ENCODE peak calls at places on chromosomes 16 and 17, in four cellular contexts. One of them, this sample, is unnamed.

GRCh38 chr16:87850009-87851006 is 19.0 kb downstream of the SLC7A5 start:
- DNase-seq in body of pancreas: peak; percentile 70
- DNase-seq in IMR-90: peak; percentile 31
- DNase-seq in left ventricle myocardium inferior: peak; percentile 60
- DNase-seq in this sample: peak; percentile 63

GRCh38 chr16:66619534-66620418 is 15.3 kb downstream of the CMTM3 start:
- DNase-seq in body of pancreas: no peak
- DNase-seq in IMR-90: peak; percentile 65
- DNase-seq in left ventricle myocardium inferior: no peak
- DNase-seq in this sample: no peak

GRCh38 chr17:40563371-40564052 is 1.8 kb downstream of the CCR7 start:
- DNase-seq in body of pancreas: no peak
- DNase-seq in IMR-90: no peak
- DNase-seq in left ventricle myocardium inferior: no peak
- DNase-seq in this sample: no peak

GRCh38 chr17:7862692-7863437 is 5.1 kb downstream of the CYB5D1 start:
- DNase-seq in body of pancreas: peak; percentile 58
- DNase-seq in IMR-90: peak; percentile 54
- DNase-seq in left ventricle myocardium inferior: peak; percentile 20
- DNase-seq in this sample: no peak

GRCh38 chr17:55177159-55177913 is 87.4 kb upstream of the HLF start:
- DNase-seq in body of pancreas: peak; percentile 23
- DNase-seq in IMR-90: no peak
- DNase-seq in left ventricle myocardium inferior: no peak
- DNase-seq in this sample: no peak

GRCh38 chr17:31900877-31901276 is 631 bp downstream of the UTP6 start:
- DNase-seq in body of pancreas: no peak
- DNase-seq in IMR-90: peak; percentile 25
- DNase-seq in left ventricle myocardium inferior: no peak
- DNase-seq in this sample: no peak

GRCh38 chr17:13346996-13347762 is 254.6 kb downstream of the HS3ST3A1 start:
- DNase-seq in body of pancreas: no peak
- DNase-seq in IMR-90: peak; percentile 98
- DNase-seq in left ventricle myocardium inferior: no peak
- DNase-seq in this sample: no peak

GRCh38 chr16:11669380-11670146 is 1.3 kb downstream of the SNN start:
- DNase-seq in body of pancreas: peak; percentile 70
- DNase-seq in IMR-90: peak; percentile 16
- DNase-seq in left ventricle myocardium inferior: peak; percentile 59
- DNase-seq in this sample: peak; percentile 59

GRCh38 chr16:66517586-66518263 is 32.2 kb downstream of the TK2 start:
- DNase-seq in body of pancreas: no peak
- DNase-seq in IMR-90: no peak
- DNase-seq in left ventricle myocardium inferior: peak; percentile 50
- DNase-seq in this sample: no peak

GRCh38 chr16:85557976-85558589 is 55.0 kb upstream of the GSE1 start:
- DNase-seq in body of pancreas: peak; percentile 77
- DNase-seq in IMR-90: no peak
- DNase-seq in left ventricle myocardium inferior: no peak
- DNase-seq in this sample: peak; percentile 67

DNA sequence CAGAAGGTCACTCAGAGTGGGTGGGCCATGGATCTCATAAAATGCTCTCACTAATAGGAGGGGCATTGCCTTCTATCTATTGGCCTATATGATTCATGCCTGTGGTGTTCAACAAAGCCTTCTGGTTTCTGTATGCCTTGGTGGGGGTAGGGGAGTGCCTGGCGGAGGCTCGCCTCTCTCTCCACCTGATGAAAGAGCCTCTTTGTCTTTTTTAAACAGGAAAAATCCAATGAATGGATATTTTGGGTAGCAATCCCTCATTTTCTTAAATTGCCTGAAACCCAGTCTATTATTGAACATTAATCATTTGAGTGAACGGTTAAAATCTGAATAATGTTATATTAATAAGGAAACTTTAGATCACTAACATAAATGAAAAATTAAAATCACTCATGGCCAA is 90.6 kb downstream of the TOX3 start:
- DNase-seq in body of pancreas: no peak
- DNase-seq in IMR-90: no peak
- DNase-seq in left ventricle myocardium inferior: no peak
- DNase-seq in this sample: no peak
- H3K27ac ChIP-seq in body of pancreas: no peak overlapping the region
- H3K27ac ChIP-seq in IMR-90: no peak overlapping the region
- H3K27ac ChIP-seq in left ventricle myocardium inferior: no peak overlapping the region
- H3K27ac ChIP-seq in this sample: no peak overlapping the region

GRCh38 chr16:27879601-27880247 is 183.8 kb downstream of the GSG1L start:
- DNase-seq in body of pancreas: peak; percentile 12
- DNase-seq in IMR-90: no peak
- DNase-seq in left ventricle myocardium inferior: peak; percentile 29
- DNase-seq in this sample: no peak
- H3K4me3 ChIP-seq in body of pancreas: no peak overlapping the region
- H3K4me3 ChIP-seq in IMR-90: no peak overlapping the region
- H3K4me3 ChIP-seq in left ventricle myocardium inferior: no peak overlapping the region
- H3K4me3 ChIP-seq in this sample: no peak overlapping the region

GRCh38 chr16:85865-86264 is 7.8 kb downstream of the MPG start:
- DNase-seq in body of pancreas: no peak
- DNase-seq in IMR-90: no peak
- DNase-seq in left ventricle myocardium inferior: no peak
- DNase-seq in this sample: no peak

GRCh38 chr16:85453-85782 is 7.4 kb downstream of the MPG start:
- DNase-seq in body of pancreas: no peak
- DNase-seq in IMR-90: no peak
- DNase-seq in left ventricle myocardium inferior: no peak
- DNase-seq in this sample: no peak

GRCh38 chr16:84718-85452 is 6.9 kb downstream of the MPG start:
- DNase-seq in body of pancreas: peak; percentile 43
- DNase-seq in IMR-90: peak; percentile 96
- DNase-seq in left ventricle myocardium inferior: peak; percentile 55
- DNase-seq in this sample: peak; percentile 60

GRCh38 chr16:83060-83603 is 5.1 kb downstream of the MPG start:
- DNase-seq in body of pancreas: no peak
- DNase-seq in IMR-90: no peak
- DNase-seq in left ventricle myocardium inferior: no peak
- DNase-seq in this sample: no peak

GRCh38 chr16:83781-84615 is 6.0 kb downstream of the MPG start:
- DNase-seq in body of pancreas: no peak
- DNase-seq in IMR-90: peak; percentile 28
- DNase-seq in left ventricle myocardium inferior: no peak
- DNase-seq in this sample: no peak
- TF ChIP-seq CTCF in body of pancreas: no peak
- TF ChIP-seq CTCF in IMR-90: no peak
- TF ChIP-seq CTCF in left ventricle myocardium inferior: no peak
- TF ChIP-seq CTCF in this sample: no peak

DNA sequence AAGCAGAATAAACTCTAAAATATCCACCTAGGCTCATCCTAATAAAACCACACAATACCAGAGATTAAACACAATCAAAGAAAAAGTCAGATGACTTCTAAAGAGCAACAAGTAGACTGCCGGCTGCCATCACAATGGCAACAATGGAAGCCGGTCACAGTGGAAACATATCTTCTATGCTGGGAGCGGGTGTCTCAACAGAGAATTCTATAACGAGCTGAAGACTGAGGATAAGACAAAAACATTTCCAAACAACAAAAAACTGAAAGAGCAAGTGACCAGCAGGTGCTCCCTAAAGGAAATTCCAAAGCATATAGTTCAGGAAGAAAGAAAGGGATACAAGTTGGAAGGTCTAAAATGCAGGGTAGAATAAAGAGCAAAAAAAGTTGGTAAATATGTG is 8.9 kb downstream of the NSMCE1 start:
- DNase-seq in body of pancreas: no peak
- DNase-seq in IMR-90: no peak
- DNase-seq in left ventricle myocardium inferior: no peak
- DNase-seq in this sample: no peak
- H3K27ac ChIP-seq in body of pancreas: no peak overlapping the region
- H3K27ac ChIP-seq in IMR-90: no peak overlapping the region
- H3K27ac ChIP-seq in left ventricle myocardium inferior: no peak overlapping the region
- H3K27ac ChIP-seq in this sample: no peak overlapping the region